ENCODE peak calls at places on chromosomes 5 and 9, in nine cellular contexts. B is fibroblast of the aortic adventitia; J is putamen; C is left ventricle myocardium inferior; Z is aorta; E is stimulated activated CD8-positive, alpha-beta memory T cell treated with anti-CD3 and anti-CD28 coated beads, Interleukin-2, amount 100 ng/mL, for 48 hours; F is lower leg skin; K is NCI-H460; S is BJ. N is an unnamed sample.

GRCh38 chr5:13019729-13020128 is 924.8 kb downstream of the DNAH5 start:
- DNase-seq in B (no peak), J (no peak), C (no peak), Z (no peak), E (no peak), F (no peak), K (no peak), S (no peak), N (no peak)

GRCh38 chr9:12628546-12628945 is 64.6 kb upstream of the TYRP1 start:
- DNase-seq in B (no peak), J (no peak), C (no peak), Z (no peak), E (no peak), F (no peak), K (no peak), S (no peak), N (no peak)

GRCh38 chr5:132258102-132259060 is 885 bp downstream of the PDLIM4 start:
- DNase-seq in B (peak), J (no peak), C (no peak), Z (peak), E (no peak), F (peak), K (no peak), S (no peak), N (no peak)

GRCh38 chr9:91465420-91465819 is 41.8 kb upstream of the NFIL3 start:
- DNase-seq in B (peak), J (no peak), C (no peak), Z (no peak), E (no peak), F (no peak), K (no peak), S (no peak), N (no peak)

GRCh38 chr9:133737071-133737773 is 930 bp downstream of the SARDH start:
- DNase-seq in B (no peak), J (no peak), C (no peak), Z (peak), E (no peak), F (peak), K (no peak), S (no peak), N (no peak)

GRCh38 chr5:848671-849111 is 2.1 kb downstream of the ZDHHC11 start:
- DNase-seq in B (no peak), J (no peak), C (peak), Z (peak), E (no peak), F (peak), K (no peak), S (no peak), N (peak)

GRCh38 chr5:179407191-179408175 is 62.2 kb upstream of the ADAMTS2 start:
- DNase-seq in B (peak), J (no peak), C (no peak), Z (no peak), E (no peak), F (peak), K (no peak), S (no peak), N (no peak)

GRCh38 chr5:154136141-154136540 is 54.4 kb upstream of the GALNT10 start:
- DNase-seq in B (no peak), J (no peak), C (no peak), Z (no peak), E (no peak), F (no peak), K (no peak), S (no peak), N (no peak)

GRCh38 chr9:107282268-107282667 is 811 bp upstream of the RAD23B start:
- DNase-seq in B (no peak), J (no peak), C (no peak), Z (no peak), E (no peak), F (no peak), K (no peak), S (no peak), N (no peak)

GRCh38 chr5:123700624-123701023 is 188.6 kb downstream of the CSNK1G3 start:
- DNase-seq in B (peak), J (no peak), C (no peak), Z (no peak), E (no peak), F (no peak), K (no peak), S (peak), N (no peak)

GRCh38 chr9:13354733-13355132 is 75.2 kb upstream of the MPDZ start:
- DNase-seq in B (peak), J (no peak), C (no peak), Z (no peak), E (no peak), F (no peak), K (no peak), S (no peak), N (no peak)

GRCh38 chr9:75855509-75855908 is 35.0 kb upstream of the PCSK5 start:
- DNase-seq in B (peak), J (no peak), C (no peak), Z (no peak), E (no peak), F (no peak), K (peak), S (no peak), N (no peak)

GRCh38 chr5:120503311-120503710 is 39.2 kb downstream of the PRR16 start:
- DNase-seq in B (no peak), J (no peak), C (no peak), Z (no peak), E (no peak), F (no peak), K (no peak), S (no peak), N (no peak)

GRCh38 chr5:144484124-144484897 is 313.6 kb downstream of the KCTD16 start:
- DNase-seq in B (peak), J (no peak), C (no peak), Z (no peak), E (no peak), F (no peak), K (no peak), S (peak), N (no peak)

GRCh38 chr5:68459093-68459492 is 243.5 kb downstream of the PIK3R1 start:
- DNase-seq in B (no peak), J (no peak), C (no peak), Z (no peak), E (no peak), F (no peak), K (no peak), S (no peak), N (no peak)

GRCh38 chr5:75734913-75735789 is 17.9 kb upstream of the POC5 start:
- DNase-seq in B (peak), J (no peak), C (peak), Z (no peak), E (no peak), F (no peak), K (peak), S (no peak), N (no peak)

GRCh38 chr5:78364005-78364404 is 3.6 kb downstream of the SCAMP1 start:
- DNase-seq in B (no peak), J (no peak), C (no peak), Z (no peak), E (no peak), F (no peak), K (no peak), S (no peak), N (no peak)

GRCh38 chr5:52262844-52263243 is 524.9 kb upstream of the ITGA1 start:
- DNase-seq in B (no peak), J (no peak), C (no peak), Z (no peak), E (no peak), F (no peak), K (no peak), S (no peak), N (no peak)

GRCh38 chr9:6576930-6577329 is 68.6 kb downstream of the GLDC start:
- DNase-seq in B (no peak), J (peak), C (no peak), Z (no peak), E (no peak), F (no peak), K (no peak), S (no peak), N (no peak)

GRCh38 chr5:52896524-52897237 is 92.5 kb upstream of the ITGA2 start:
- DNase-seq in B (peak), J (no peak), C (no peak), Z (no peak), E (no peak), F (no peak), K (no peak), S (no peak), N (no peak)

GRCh38 chr9:71858812-71859211 is 52.2 kb downstream of the ABHD17B start:
- DNase-seq in B (no peak), J (peak), C (no peak), Z (no peak), E (no peak), F (no peak), K (no peak), S (no peak), N (no peak)

GRCh38 chr9:127788337-127789011 is 2.6 kb downstream of the CDK9 start:
- DNase-seq in B (no peak), J (no peak), C (no peak), Z (no peak), E (no peak), F (no peak), K (no peak), S (no peak), N (no peak)

GRCh38 chr5:1055896-1056610 is 47.5 kb downstream of the NKD2 start:
- DNase-seq in B (no peak), J (no peak), C (peak), Z (no peak), E (no peak), F (no peak), K (no peak), S (no peak), N (peak)

GRCh38 chr9:97046228-97046627 is 7.3 kb upstream of the CTSV start:
- DNase-seq in B (peak), J (no peak), C (no peak), Z (no peak), E (no peak), F (peak), K (no peak), S (no peak), N (no peak)

GRCh38 chr5:102753889-102754498 is 1.1 kb upstream of the PAM start:
- DNase-seq in B (no peak), J (no peak), C (no peak), Z (peak), E (no peak), F (no peak), K (no peak), S (no peak), N (peak)

GRCh38 chr5:59767753-59768159 is 125.8 kb downstream of the PDE4D start:
- DNase-seq in B (no peak), J (no peak), C (no peak), Z (no peak), E (no peak), F (no peak), K (no peak), S (no peak), N (no peak)

GRCh38 chr9:77752566-77752965 is 104.4 kb upstream of the GNA14 start:
- DNase-seq in B (peak), J (no peak), C (no peak), Z (no peak), E (no peak), F (no peak), K (no peak), S (peak), N (no peak)

GRCh38 chr9:112559629-112560413 is 73.2 kb downstream of the KIAA1958 start:
- DNase-seq in B (no peak), J (no peak), C (no peak), Z (no peak), E (no peak), F (no peak), K (no peak), S (no peak), N (no peak)

GRCh38 chr5:79062431-79062830 is 7.0 kb downstream of the DMGDH start:
- DNase-seq in B (no peak), J (no peak), C (no peak), Z (no peak), E (no peak), F (no peak), K (no peak), S (no peak), N (no peak)

GRCh38 chr5:159135896-159136531 is 36.3 kb upstream of the EBF1 start:
- DNase-seq in B (peak), J (no peak), C (no peak), Z (no peak), E (no peak), F (no peak), K (no peak), S (no peak), N (no peak)

GRCh38 chr5:179841621-179842020 is 17.0 kb downstream of the MRNIP start:
- DNase-seq in B (peak), J (no peak), C (no peak), Z (no peak), E (no peak), F (no peak), K (no peak), S (no peak), N (peak)